ENCODE peak calls at places on chromosome 22, in ten cellular contexts. F is CD8-positive, alpha-beta T cell; A is Karpas-422; K is adrenal gland; T is Peyer's patch; E is mammary epithelial cell; W is psoas muscle; C is IMR-90; X is pancreas; D is neuronal stem cell. S is an unnamed sample.
A peak's percentile ranks its signal among the peaks of the same experiment; 100 is the strongest.

GRCh38 chr22:41963453-41964105 is 5.7 kb upstream of the SEPTIN3 start:
- DNase-seq in F (no peak), A (peak; percentile 43), K (no peak), T (no peak), E (no peak), W (no peak), C (peak; percentile 43), X (no peak), D (no peak), S (no peak)

GRCh38 chr22:25051073-25051472 is 98.6 kb downstream of the KIAA1671 start:
- DNase-seq in F (no peak), A (peak; percentile 56), K (peak; percentile 66), T (no peak), E (no peak), W (no peak), C (no peak), X (no peak), D (no peak), S (no peak)

GRCh38 chr22:34885852-34886251 is 180.1 kb upstream of the ISX start:
- DNase-seq in F (no peak), A (no peak), K (no peak), T (no peak), E (peak; percentile 86), W (no peak), C (no peak), X (no peak), D (no peak), S (no peak)

GRCh38 chr22:29734853-29735252 is 15.1 kb downstream of the CABP7 start:
- DNase-seq in F (no peak), A (no peak), K (no peak), T (no peak), E (no peak), W (no peak), C (no peak), X (no peak), D (no peak), S (no peak)

GRCh38 chr22:42515896-42516295 is 3.7 kb downstream of the RRP7A start:
- DNase-seq in F (no peak), A (peak; percentile 36), K (peak; percentile 88), T (no peak), E (no peak), W (no peak), C (no peak), X (peak; percentile 83), D (no peak), S (no peak)

GRCh38 chr22:47748887-47749286 is 986.4 kb downstream of the TBC1D22A start:
- DNase-seq in F (no peak), A (no peak), K (no peak), T (no peak), E (no peak), W (no peak), C (no peak), X (no peak), D (no peak), S (no peak)

GRCh38 chr22:37462983-37463382 is 23.2 kb downstream of the MFNG start:
- DNase-seq in F (no peak), A (peak; percentile 64), K (peak; percentile 48), T (no peak), E (peak; percentile 31), W (no peak), C (peak; percentile 49), X (no peak), D (peak; percentile 57), S (no peak)

GRCh38 chr22:44309647-44310046 is 3.1 kb downstream of the SHISAL1 start:
- DNase-seq in F (no peak), A (no peak), K (no peak), T (no peak), E (no peak), W (no peak), C (no peak), X (peak; percentile 21), D (no peak), S (no peak)

GRCh38 chr22:17098379-17098819 is 13.6 kb downstream of the IL17RA start:
- DNase-seq in F (no peak), A (no peak), K (peak; percentile 37), T (peak; percentile 35), E (no peak), W (no peak), C (no peak), X (no peak), D (no peak), S (no peak)

GRCh38 chr22:48742191-48742555 is 1085.5 kb downstream of the BRD1 start:
- DNase-seq in F (no peak), A (no peak), K (no peak), T (peak; percentile 36), E (no peak), W (no peak), C (no peak), X (no peak), D (no peak), S (no peak)

GRCh38 chr22:20937794-20938148 is 20.6 kb downstream of the CRKL start:
- DNase-seq in F (no peak), A (no peak), K (no peak), T (no peak), E (no peak), W (no peak), C (no peak), X (no peak), D (no peak), S (no peak)

GRCh38 chr22:39232246-39232645 is 12.5 kb downstream of the PDGFB start:
- DNase-seq in F (no peak), A (no peak), K (no peak), T (no peak), E (no peak), W (no peak), C (no peak), X (no peak), D (no peak), S (no peak)
- H3K36me3 ChIP-seq in F (peaks cover 4% of the 10 kb centered on the region), A (no peaks in the 10 kb centered on the region), K (peaks cover 10% of the 10 kb centered on the region), T (no peaks in the 10 kb centered on the region), E (peaks cover 8% of the 10 kb centered on the region), W (no peaks in the 10 kb centered on the region), C (no peaks in the 10 kb centered on the region), X (no peaks in the 10 kb centered on the region), D (peaks cover 3% of the 10 kb centered on the region), S (no peaks in the 10 kb centered on the region)

DNA sequence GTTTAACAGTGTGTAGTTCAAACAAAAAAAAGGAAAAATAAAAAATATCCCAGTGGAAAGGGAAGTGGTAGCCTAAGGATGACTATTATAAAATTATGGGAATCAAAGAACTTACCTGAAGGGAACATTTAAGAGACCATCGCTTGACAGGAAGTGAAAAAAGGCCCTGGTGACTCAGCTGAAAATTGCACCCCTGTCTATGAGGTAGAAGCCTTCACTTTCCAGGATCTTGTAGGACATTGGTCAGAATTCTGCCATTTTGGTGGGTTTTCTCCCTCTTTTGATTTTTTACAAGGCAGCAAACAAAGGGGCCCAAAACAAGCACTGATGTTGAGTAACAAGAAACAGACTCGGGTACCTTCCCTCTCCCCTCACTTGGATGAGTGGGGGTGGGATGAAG is 15.6 kb downstream of the DDX17 start:
- DNase-seq in F (no peak), A (no peak), K (no peak), T (no peak), E (no peak), W (no peak), C (no peak), X (no peak), D (no peak), S (no peak)
- H3K4me1 ChIP-seq in F (peaks cover 31% of the 10 kb centered on the region), A (no peaks in the 10 kb centered on the region), K (peaks cover 25% of the 10 kb centered on the region), T (no peaks in the 10 kb centered on the region), E (no peaks in the 10 kb centered on the region), W (peaks cover 18% of the 10 kb centered on the region), C (peaks cover 29% of the 10 kb centered on the region), X (peaks cover 15% of the 10 kb centered on the region), D (no peaks in the 10 kb centered on the region), S (peaks cover 11% of the 10 kb centered on the region)

GRCh38 chr22:31533391-31533790 is 37.1 kb downstream of the SFI1 start:
- DNase-seq in F (no peak), A (no peak), K (peak; percentile 23), T (no peak), E (no peak), W (no peak), C (no peak), X (no peak), D (no peak), S (no peak)

GRCh38 chr22:31537019-31537535 is 40.7 kb downstream of the SFI1 start:
- DNase-seq in F (no peak), A (no peak), K (no peak), T (no peak), E (no peak), W (no peak), C (no peak), X (no peak), D (no peak), S (no peak)

GRCh38 chr22:31526275-31526674 is 29.9 kb downstream of the SFI1 start:
- DNase-seq in F (no peak), A (no peak), K (no peak), T (no peak), E (no peak), W (no peak), C (no peak), X (no peak), D (no peak), S (no peak)

GRCh38 chr22:31530816-31531180 is 34.5 kb downstream of the SFI1 start:
- DNase-seq in F (no peak), A (no peak), K (no peak), T (no peak), E (no peak), W (no peak), C (no peak), X (no peak), D (no peak), S (no peak)

GRCh38 chr22:31532060-31532459 is 35.7 kb downstream of the SFI1 start:
- DNase-seq in F (no peak), A (no peak), K (no peak), T (no peak), E (no peak), W (no peak), C (peak; percentile 3), X (no peak), D (no peak), S (no peak)
- H3K4me3 ChIP-seq in F (no peak overlapping the region), A (no peak overlapping the region), K (no peak overlapping the region), T (no peak overlapping the region), E (no peak overlapping the region), W (no peak overlapping the region), C (no peak overlapping the region), X (no peak overlapping the region), D (no peak overlapping the region), S (no peak overlapping the region)

GRCh38 chr22:19407649-19408606 is 23.6 kb downstream of the HIRA start:
- DNase-seq in F (no peak), A (no peak), K (peak; percentile 20), T (peak; percentile 57), E (no peak), W (no peak), C (peak; percentile 29), X (peak; percentile 80), D (no peak), S (no peak)

GRCh38 chr22:19411690-19412045 is 19.9 kb downstream of the HIRA start:
- DNase-seq in F (no peak), A (no peak), K (no peak), T (no peak), E (no peak), W (no peak), C (no peak), X (no peak), D (no peak), S (no peak)

GRCh38 chr22:19412934-19413333 is 18.6 kb downstream of the HIRA start:
- DNase-seq in F (no peak), A (no peak), K (no peak), T (no peak), E (no peak), W (no peak), C (no peak), X (no peak), D (no peak), S (no peak)

GRCh38 chr22:19412478-19412877 is 19.1 kb downstream of the HIRA start:
- DNase-seq in F (no peak), A (no peak), K (no peak), T (no peak), E (no peak), W (no peak), C (no peak), X (no peak), D (no peak), S (no peak)

GRCh38 chr22:19410941-19411689 is 20.4 kb downstream of the HIRA start:
- DNase-seq in F (no peak), A (no peak), K (no peak), T (no peak), E (no peak), W (no peak), C (no peak), X (no peak), D (no peak), S (no peak)
- H3K36me3 ChIP-seq in F (peaks cover 13% of the 10 kb centered on the region), A (peaks cover 30% of the 10 kb centered on the region), K (peaks cover 42% of the 10 kb centered on the region), T (no peaks in the 10 kb centered on the region), E (peaks cover 10% of the 10 kb centered on the region), W (peaks cover 12% of the 10 kb centered on the region), C (peaks cover 26% of the 10 kb centered on the region), X (peaks cover 6% of the 10 kb centered on the region), D (peaks cover 60% of the 10 kb centered on the region), S (peaks cover 43% of the 10 kb centered on the region)

S was measured in gastrocnemius medialis.